ENCODE peak calls at places on chromosomes 4 and X, in six cellular contexts. X, G, E, V, S and Q are unnamed samples.
A peak's percentile ranks its signal among the peaks of the same experiment; 100 is the strongest.

GRCh38 chr4:25904748-25905082 is 9.3 kb upstream of the SMIM20 start:
- DNase-seq in E (no peak), V (no peak), X (no peak), S (no peak), G (no peak), Q (no peak)

GRCh38 chr4:103204114-103204513 is 6.0 kb upstream of the CENPE start:
- DNase-seq in G (no peak), X (no peak), E (peak; percentile 14), V (no peak), S (peak; percentile 3), Q (no peak)

GRCh38 chrX:48966796-48967579 is 4.7 kb downstream of the KCND1 start:
- DNase-seq in X (no peak), E (no peak), G (no peak), V (peak; percentile 55), S (no peak), Q (no peak)

GRCh38 chr4:161256716-161257115 is 907.1 kb downstream of the FSTL5 start:
- DNase-seq in S (no peak), V (no peak), X (no peak), E (no peak), G (no peak), Q (no peak)

GRCh38 chrX:10496345-10496965 is 123.9 kb downstream of the MID1 start:
- DNase-seq in E (peak; percentile 89), G (no peak), S (no peak), X (no peak), V (peak; percentile 91), Q (no peak)

GRCh38 chr4:99300934-99301333 is 10.1 kb upstream of the ADH1A start:
- DNase-seq in X (no peak), S (peak; percentile 1), V (peak; percentile 97), G (peak; percentile 89), E (no peak), Q (peak; percentile 68)

GRCh38 chrX:42934020-42934701 is 156.2 kb upstream of the PPP1R2C start:
- DNase-seq in S (no peak), X (no peak), G (no peak), V (no peak), E (no peak), Q (no peak)

GRCh38 chr4:145183581-145183980 is 3.2 kb upstream of the OTUD4 start:
- DNase-seq in S (no peak), E (no peak), V (no peak), G (no peak), X (no peak), Q (no peak)

GRCh38 chr4:106773106-106773905 is 262.8 kb downstream of the DKK2 start:
- DNase-seq in G (no peak), X (no peak), E (no peak), S (no peak), V (no peak), Q (no peak)

GRCh38 chr4:153205757-153206156 is 1.5 kb downstream of the TRIM2 start:
- DNase-seq in X (no peak), S (no peak), E (no peak), G (no peak), V (no peak), Q (peak; percentile 56)

GRCh38 chrX:16920116-16920515 is 26.3 kb upstream of the REPS2 start:
- DNase-seq in E (peak; percentile 95), S (no peak), V (no peak), X (no peak), G (no peak), Q (no peak)

GRCh38 chr4:94516067-94516466 is 64.3 kb downstream of the PDLIM5 start:
- DNase-seq in S (no peak), X (no peak), V (peak; percentile 95), E (peak; percentile 62), G (no peak), Q (no peak)

GRCh38 chr4:985123-985830 is 1.6 kb upstream of the IDUA start:
- DNase-seq in E (no peak), G (no peak), S (no peak), X (peak; percentile 38), V (no peak), Q (peak; percentile 88)

GRCh38 chr4:8666581-8666980 is 74.0 kb downstream of the CPZ start:
- DNase-seq in X (no peak), V (no peak), E (no peak), S (no peak), G (no peak), Q (no peak)

GRCh38 chrX:118356154-118356701 is 10.3 kb downstream of the WDR44 start:
- DNase-seq in V (no peak), E (peak; percentile 79), G (no peak), S (no peak), X (no peak), Q (no peak)

GRCh38 chr4:176383273-176384077 is 63.7 kb downstream of the SPCS3 start:
- DNase-seq in E (peak; percentile 67), X (no peak), G (no peak), V (peak; percentile 81), S (no peak), Q (no peak)

GRCh38 chrX:81377329-81377728 is 175.4 kb downstream of the SH3BGRL start:
- DNase-seq in G (no peak), E (peak; percentile 37), S (peak; percentile 18), X (no peak), V (peak; percentile 27), Q (no peak)

GRCh38 chr4:84644087-84644486 is 61.2 kb downstream of the CDS1 start:
- DNase-seq in S (no peak), G (no peak), E (no peak), V (no peak), X (no peak), Q (no peak)

GRCh38 chrX:25001808-25002657 is 13.7 kb downstream of the ARX start:
- DNase-seq in G (no peak), X (no peak), V (no peak), E (no peak), S (no peak), Q (no peak)

GRCh38 chrX:38008658-38009057 is 2.3 kb downstream of the SYTL5 start:
- DNase-seq in G (no peak), V (no peak), E (no peak), S (no peak), X (no peak), Q (no peak)

GRCh38 chr4:157728215-157728614 is 444.6 kb downstream of the GASK1B start:
- DNase-seq in V (no peak), E (no peak), S (no peak), G (no peak), X (no peak), Q (no peak)

GRCh38 chr4:141913928-141914327 is 277.5 kb downstream of the IL15 start:
- DNase-seq in S (no peak), G (no peak), V (peak; percentile 29), E (no peak), X (no peak), Q (no peak)

GRCh38 chrX:67673741-67674274 is 130.0 kb downstream of the AR start:
- DNase-seq in X (no peak), V (no peak), G (no peak), E (peak; percentile 61), S (no peak), Q (no peak)

GRCh38 chr4:1553365-1553764 is 130.7 kb downstream of the FAM53A start:
- DNase-seq in E (no peak), V (no peak), X (no peak), S (no peak), G (no peak), Q (no peak)

GRCh38 chrX:13489451-13489850 is 80.0 kb upstream of the EGFL6 start:
- DNase-seq in S (no peak), G (peak; percentile 47), X (no peak), V (peak; percentile 38), E (peak; percentile 29), Q (peak; percentile 56)

GRCh38 chr4:141802324-141802723 is 165.9 kb downstream of the IL15 start:
- DNase-seq in V (peak; percentile 82), S (no peak), X (no peak), E (no peak), G (no peak), Q (no peak)

GRCh38 chr4:29708473-29708872 is 1011.7 kb upstream of the PCDH7 start:
- DNase-seq in X (no peak), V (peak; percentile 88), E (no peak), G (no peak), S (no peak), Q (no peak)

GRCh38 chrX:46715997-46716396 is 42.9 kb downstream of the SLC9A7 start:
- DNase-seq in E (no peak), S (no peak), V (no peak), G (no peak), X (no peak), Q (no peak)

GRCh38 chr4:93770201-93770600 is 58.4 kb upstream of the ATOH1 start:
- DNase-seq in X (no peak), E (no peak), V (no peak), S (no peak), G (no peak), Q (no peak)